ENCODE peak calls at places on chromosomes 3 and 15, in nine cellular contexts. B is lower lobe of right lung; I is dorsolateral prefrontal cortex; Q is CD8-positive, alpha-beta memory T cell; J is heart right ventricle; C is H9; W is Panc1; Y is AG04450; O is CD4-positive, alpha-beta T cell. Z is an unnamed sample.

GRCh38 chr3:52530918-52531635 is 2.6 kb downstream of the NT5DC2 start:
- DNase-seq in B (no peak), I (no peak), Q (no peak), J (peak), C (no peak), W (no peak), Y (no peak), O (no peak), Z (no peak)

GRCh38 chr3:29329986-29330514 is 49.2 kb downstream of the RBMS3 start:
- DNase-seq in B (no peak), I (no peak), Q (no peak), J (no peak), C (no peak), W (no peak), Y (no peak), O (no peak), Z (no peak)

GRCh38 chr15:81929557-81929956 is 116.3 kb downstream of the MEX3B start:
- DNase-seq in B (no peak), I (no peak), Q (no peak), J (no peak), C (no peak), W (no peak), Y (no peak), O (no peak), Z (no peak)

GRCh38 chr15:92391640-92392039 is 2.0 kb upstream of the ST8SIA2 start:
- DNase-seq in B (no peak), I (no peak), Q (no peak), J (no peak), C (peak), W (no peak), Y (no peak), O (no peak), Z (no peak)

GRCh38 chr15:60973637-60974415 is 255.3 kb downstream of the RORA start:
- DNase-seq in B (no peak), I (no peak), Q (no peak), J (no peak), C (no peak), W (no peak), Y (peak), O (no peak), Z (no peak)

GRCh38 chr3:45219694-45220093 is 6.4 kb downstream of the TMEM158 start:
- DNase-seq in B (no peak), I (no peak), Q (no peak), J (no peak), C (no peak), W (no peak), Y (no peak), O (no peak), Z (no peak)

GRCh38 chr3:56688191-56688590 is 5.1 kb upstream of the TASOR start:
- DNase-seq in B (no peak), I (no peak), Q (no peak), J (no peak), C (no peak), W (no peak), Y (no peak), O (no peak), Z (no peak)

GRCh38 chr3:52331091-52331490 is 15.0 kb downstream of the DNAH1 start:
- DNase-seq in B (no peak), I (no peak), Q (no peak), J (no peak), C (no peak), W (no peak), Y (no peak), O (no peak), Z (no peak)

GRCh38 chr3:160176923-160177322 is 48.3 kb upstream of the C3orf80 start:
- DNase-seq in B (no peak), I (no peak), Q (no peak), J (no peak), C (no peak), W (no peak), Y (no peak), O (no peak), Z (no peak)

GRCh38 chr15:101088788-101089578 is 162.9 kb downstream of the CHSY1 start:
- DNase-seq in B (peak), I (no peak), Q (peak), J (peak), C (peak), W (peak), Y (no peak), O (peak), Z (peak)

DNA sequence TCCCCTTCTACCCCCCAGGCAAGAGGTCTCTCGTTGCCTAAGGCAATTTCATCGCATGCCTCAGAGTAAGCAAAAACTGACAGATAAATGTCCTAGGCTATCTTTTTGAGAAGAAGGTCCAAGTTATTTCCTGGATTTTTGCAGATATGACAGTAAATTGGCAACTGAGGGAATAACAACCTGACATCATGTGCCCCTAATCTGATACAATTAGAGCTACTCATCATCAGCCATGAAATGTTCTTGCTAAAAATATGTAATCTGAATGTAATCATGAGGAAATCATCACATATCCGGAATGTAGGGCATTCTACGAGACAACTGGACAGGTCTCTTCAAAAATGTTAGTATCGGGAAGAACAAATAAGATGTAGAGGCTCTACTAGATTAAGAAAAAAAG is 44.1 kb downstream of the TNIK start:
- DNase-seq in B (no peak), I (no peak), Q (no peak), J (no peak), C (no peak), W (no peak), Y (no peak), O (no peak), Z (no peak)
- H3K27ac ChIP-seq in B (no peak), I (no peak), Q (no peak), J (no peak), C (no peak), W (no peak), Y (no peak), O (no peak), Z (no peak)

GRCh38 chr3:50478051-50478450 is 25.4 kb downstream of the CACNA2D2 start:
- DNase-seq in B (no peak), I (no peak), Q (no peak), J (no peak), C (no peak), W (no peak), Y (no peak), O (no peak), Z (no peak)

GRCh38 chr3:50474717-50475116 is 28.7 kb downstream of the CACNA2D2 start:
- DNase-seq in B (no peak), I (no peak), Q (no peak), J (no peak), C (no peak), W (no peak), Y (no peak), O (no peak), Z (no peak)

GRCh38 chr3:50478671-50479070 is 24.8 kb downstream of the CACNA2D2 start:
- DNase-seq in B (no peak), I (no peak), Q (no peak), J (no peak), C (no peak), W (no peak), Y (no peak), O (no peak), Z (no peak)

GRCh38 chr3:50472958-50473357 is 30.5 kb downstream of the CACNA2D2 start:
- DNase-seq in B (no peak), I (no peak), Q (peak), J (no peak), C (no peak), W (no peak), Y (no peak), O (no peak), Z (no peak)

GRCh38 chr3:50473768-50474167 is 29.7 kb downstream of the CACNA2D2 start:
- DNase-seq in B (no peak), I (no peak), Q (no peak), J (peak), C (no peak), W (no peak), Y (no peak), O (no peak), Z (no peak)
- H3K27ac ChIP-seq in B (no peak), I (no peak), Q (no peak), J (no peak), C (no peak), W (no peak), Y (no peak), O (no peak), Z (no peak)

DNA sequence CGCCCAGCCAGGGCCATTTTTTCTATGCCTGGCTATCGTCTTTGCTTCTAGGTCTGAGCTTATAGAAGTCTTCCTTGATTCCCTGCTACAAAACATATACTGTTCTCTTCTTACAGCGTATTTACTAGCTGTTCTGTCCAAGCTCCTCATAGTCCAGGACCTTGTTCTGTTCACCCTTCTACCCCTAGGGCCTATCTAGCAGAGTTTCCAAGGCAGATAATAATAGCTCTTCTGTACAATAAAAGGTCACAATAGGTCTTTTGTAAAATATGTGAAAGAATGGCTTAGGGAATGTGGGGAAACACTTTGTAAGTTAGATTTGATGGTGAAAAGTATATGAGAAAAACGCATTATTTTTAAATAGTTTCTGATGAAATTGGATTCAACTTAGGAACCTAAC is 158.2 kb downstream of the P3H2 start:
- DNase-seq in B (no peak), I (no peak), Q (no peak), J (no peak), C (no peak), W (no peak), Y (no peak), O (no peak), Z (no peak)
- H3K27ac ChIP-seq in B (no peak), I (peak), Q (no peak), J (no peak), C (no peak), W (no peak), Y (no peak), O (no peak), Z (peak)

GRCh38 chr3:5123937-5124336 is 1.8 kb downstream of the ARL8B start:
- DNase-seq in B (no peak), I (no peak), Q (no peak), J (no peak), C (no peak), W (no peak), Y (no peak), O (no peak), Z (no peak)
- H3K27ac ChIP-seq in B (peak), I (no peak), Q (peak), J (no peak), C (no peak), W (no peak), Y (no peak), O (no peak), Z (no peak)

GRCh38 chr3:5191555-5192304 is 4.2 kb downstream of the EDEM1 start:
- DNase-seq in B (no peak), I (no peak), Q (no peak), J (no peak), C (no peak), W (no peak), Y (no peak), O (no peak), Z (no peak)

GRCh38 chr3:5194341-5194740 is 6.8 kb downstream of the EDEM1 start:
- DNase-seq in B (no peak), I (no peak), Q (no peak), J (no peak), C (no peak), W (no peak), Y (no peak), O (no peak), Z (no peak)

GRCh38 chr3:5194801-5195509 is 7.4 kb downstream of the EDEM1 start:
- DNase-seq in B (no peak), I (no peak), Q (peak), J (no peak), C (no peak), W (peak), Y (peak), O (no peak), Z (no peak)

GRCh38 chr3:5190147-5190791 is 2.8 kb downstream of the EDEM1 start:
- DNase-seq in B (no peak), I (no peak), Q (no peak), J (no peak), C (no peak), W (no peak), Y (no peak), O (no peak), Z (no peak)

DNA sequence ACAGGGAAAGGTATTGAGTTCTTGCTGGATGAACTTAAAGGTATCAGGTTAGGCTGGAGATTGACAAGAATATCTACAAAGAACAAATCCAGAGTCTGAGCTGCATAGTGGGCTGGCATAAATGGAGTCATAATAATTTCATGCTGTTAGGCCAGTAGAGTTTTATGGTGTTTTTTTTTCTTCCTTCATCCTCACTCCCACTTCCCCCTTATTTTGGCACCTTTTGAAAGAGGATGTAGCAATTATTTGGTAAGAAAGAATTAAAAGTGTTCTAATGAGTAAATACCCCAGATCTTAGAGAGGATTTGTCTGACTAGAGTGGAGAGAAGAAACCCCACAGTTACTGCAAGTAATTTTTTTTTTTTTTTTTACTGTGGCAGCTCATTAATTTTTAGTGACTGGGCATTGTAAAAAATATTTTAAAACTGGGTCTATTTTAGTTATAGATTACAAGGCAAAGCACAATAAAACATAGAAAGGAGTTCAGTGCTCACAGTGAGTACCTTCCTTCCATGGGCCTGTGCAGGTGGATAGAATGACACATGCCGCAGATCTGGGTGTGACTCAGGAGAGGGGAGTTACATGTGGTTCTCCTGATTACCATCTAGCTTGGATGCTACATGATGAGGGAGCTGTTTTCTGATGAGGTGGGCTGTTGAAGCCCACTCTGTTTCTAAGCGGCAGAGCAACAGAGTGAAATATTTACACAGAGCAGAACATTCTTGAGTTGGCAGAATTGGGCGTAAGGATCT is 5.2 kb downstream of the EDEM1 start:
- DNase-seq in B (no peak), I (no peak), Q (no peak), J (no peak), C (no peak), W (no peak), Y (no peak), O (no peak), Z (no peak)
- H3K27ac ChIP-seq in B (peak), I (no peak), Q (no peak), J (no peak), C (no peak), W (no peak), Y (no peak), O (peak), Z (no peak)

GRCh38 chr15:89002281-89002761 is 85.9 kb upstream of the ABHD2 start:
- DNase-seq in B (peak), I (no peak), Q (no peak), J (peak), C (no peak), W (no peak), Y (peak), O (no peak), Z (no peak)
- H3K27ac ChIP-seq in B (no peak), I (no peak), Q (peak), J (peak), C (no peak), W (peak), Y (peak), O (no peak), Z (no peak)

GRCh38 chr15:68337826-68338225 is 60.3 kb downstream of the FEM1B start:
- DNase-seq in B (no peak), I (no peak), Q (no peak), J (no peak), C (no peak), W (no peak), Y (no peak), O (no peak), Z (no peak)
- H3K27ac ChIP-seq in B (no peak), I (no peak), Q (no peak), J (no peak), C (no peak), W (no peak), Y (no peak), O (no peak), Z (no peak)

Z was measured in substantia nigra.